ENCODE peak calls at places on chromosomes 6 and 20, in four cellular contexts. I is coronary artery, C is HCT116, M is cardiac septum. Y is an unnamed sample.

GRCh38 chr6:5132741-5133140 is 47.6 kb downstream of the PPP1R3G start:
- DNase-seq in I (peak), C (no peak), M (peak), Y (no peak)

GRCh38 chr20:21575167-21575566 is 61.3 kb upstream of the NKX2-2 start:
- DNase-seq in I (no peak), C (no peak), M (no peak), Y (no peak)

GRCh38 chr6:133978896-133979240 is 25.8 kb downstream of the TBPL1 start:
- DNase-seq in I (no peak), C (no peak), M (no peak), Y (no peak)

GRCh38 chr20:32997431-32997830 is 6.8 kb downstream of the SUN5 start:
- DNase-seq in I (no peak), C (no peak), M (no peak), Y (peak)

GRCh38 chr6:376823-377571 is 14.6 kb upstream of the IRF4 start:
- DNase-seq in I (no peak), C (no peak), M (no peak), Y (no peak)

GRCh38 chr6:153167026-153167891 is 36.2 kb upstream of the RGS17 start:
- DNase-seq in I (no peak), C (peak), M (no peak), Y (no peak)

GRCh38 chr6:88380083-88380482 is 213.9 kb upstream of the CNR1 start:
- DNase-seq in I (peak), C (no peak), M (peak), Y (no peak)

GRCh38 chr6:149234051-149234962 is 83.2 kb upstream of the TAB2 start:
- DNase-seq in I (no peak), C (peak), M (no peak), Y (peak)

GRCh38 chr6:31860349-31860748 is 2.3 kb downstream of the NEU1 start:
- DNase-seq in I (no peak), C (no peak), M (no peak), Y (no peak)

GRCh38 chr20:34864216-34864615 is 8.4 kb downstream of the GGT7 start:
- DNase-seq in I (no peak), C (no peak), M (no peak), Y (no peak)

GRCh38 chr6:13407709-13408695 is 79.4 kb downstream of the GFOD1 start:
- DNase-seq in I (no peak), C (no peak), M (no peak), Y (no peak)

GRCh38 chr6:53831081-53831839 is 36.5 kb downstream of the LRRC1 start:
- DNase-seq in I (no peak), C (no peak), M (no peak), Y (no peak)

GRCh38 chr20:21511850-21512633 is 1.8 kb downstream of the NKX2-2 start:
- DNase-seq in I (peak), C (no peak), M (no peak), Y (no peak)

GRCh38 chr20:31236953-31237352 is 20.5 kb upstream of the DEFB115 start:
- DNase-seq in I (no peak), C (no peak), M (no peak), Y (no peak)

GRCh38 chr6:149840345-149841075 is 23.6 kb downstream of the LRP11 start:
- DNase-seq in I (peak), C (peak), M (peak), Y (peak)

GRCh38 chr6:151475653-151476523 is 17.9 kb upstream of the CCDC170 start:
- DNase-seq in I (no peak), C (peak), M (no peak), Y (peak)

GRCh38 chr6:156017838-156018237 is 562.2 kb upstream of the NOX3 start:
- DNase-seq in I (no peak), C (no peak), M (no peak), Y (no peak)

GRCh38 chr6:127201321-127201720 is 65.3 kb upstream of the RNF146 start:
- DNase-seq in I (no peak), C (no peak), M (no peak), Y (no peak)

GRCh38 chr6:139243531-139243930 is 48.3 kb downstream of the TXLNB start:
- DNase-seq in I (no peak), C (no peak), M (no peak), Y (no peak)

GRCh38 chr6:157769776-157770430 is 53.1 kb upstream of the SNX9 start:
- DNase-seq in I (no peak), C (no peak), M (no peak), Y (no peak)

Y was measured in activated effector memory CD4-positive, alpha-beta T cell treated with anti-CD3 and anti-CD28 coated beads, Interleukin-2, amount 50 U/mL, for 16 hours.